ENCODE peak calls at places on chromosomes 12 and 14, in five cellular contexts. One of them, this sample, is unnamed.

GRCh38 chr14:99035712-99036593 is 236.0 kb downstream of the BCL11B start:
- DNase-seq in H1: peak
- DNase-seq in GM12878: no peak
- DNase-seq in HepG2: peak
- DNase-seq in NT2/D1: peak
- DNase-seq in this sample: peak

GRCh38 chr12:120598674-120599463 is 17.7 kb upstream of the POP5 start:
- DNase-seq in H1: no peak
- DNase-seq in NT2/D1: no peak
- DNase-seq in GM12878: no peak
- DNase-seq in HepG2: peak
- DNase-seq in this sample: no peak

GRCh38 chr12:12010277-12011031 is 60.3 kb upstream of the BCL2L14 start:
- DNase-seq in GM12878: peak
- DNase-seq in HepG2: no peak
- DNase-seq in H1: no peak
- DNase-seq in NT2/D1: no peak
- DNase-seq in this sample: peak

GRCh38 chr14:56562883-56563282 is 16.7 kb upstream of the TMEM260 start:
- DNase-seq in HepG2: no peak
- DNase-seq in GM12878: no peak
- DNase-seq in H1: no peak
- DNase-seq in NT2/D1: no peak
- DNase-seq in this sample: no peak

GRCh38 chr12:82203076-82203475 is 155.1 kb downstream of the CCDC59 start:
- DNase-seq in H1: no peak
- DNase-seq in GM12878: no peak
- DNase-seq in NT2/D1: no peak
- DNase-seq in HepG2: no peak
- DNase-seq in this sample: no peak

GRCh38 chr12:128840862-128841468 is 12.3 kb upstream of the GLT1D1 start:
- DNase-seq in GM12878: no peak
- DNase-seq in HepG2: no peak
- DNase-seq in NT2/D1: no peak
- DNase-seq in H1: no peak
- DNase-seq in this sample: no peak

GRCh38 chr12:14167005-14167628 is 185.7 kb upstream of the GRIN2B start:
- DNase-seq in HepG2: peak
- DNase-seq in NT2/D1: peak
- DNase-seq in H1: peak
- DNase-seq in GM12878: no peak
- DNase-seq in this sample: peak

GRCh38 chr12:18752280-18752920 is 14.5 kb downstream of the CAPZA3 start:
- DNase-seq in GM12878: no peak
- DNase-seq in H1: no peak
- DNase-seq in NT2/D1: peak
- DNase-seq in HepG2: no peak
- DNase-seq in this sample: no peak

GRCh38 chr14:76112889-76113611 is 38.7 kb upstream of the GPATCH2L start:
- DNase-seq in H1: peak
- DNase-seq in GM12878: no peak
- DNase-seq in HepG2: no peak
- DNase-seq in NT2/D1: no peak
- DNase-seq in this sample: no peak

GRCh38 chr14:28765907-28766504 is 581 bp upstream of the FOXG1 start:
- DNase-seq in NT2/D1: no peak
- DNase-seq in H1: peak
- DNase-seq in GM12878: no peak
- DNase-seq in HepG2: no peak
- DNase-seq in this sample: peak

GRCh38 chr12:108232565-108232964 is 103.5 kb downstream of the WSCD2 start:
- DNase-seq in GM12878: no peak
- DNase-seq in NT2/D1: no peak
- DNase-seq in HepG2: no peak
- DNase-seq in H1: no peak
- DNase-seq in this sample: no peak

GRCh38 chr12:120489018-120489417 is 6.9 kb upstream of the DYNLL1 start:
- DNase-seq in GM12878: no peak
- DNase-seq in H1: no peak
- DNase-seq in HepG2: no peak
- DNase-seq in NT2/D1: no peak
- DNase-seq in this sample: no peak

GRCh38 chr12:66647034-66647691 is 31.7 kb downstream of the GRIP1 start:
- DNase-seq in NT2/D1: no peak
- DNase-seq in GM12878: no peak
- DNase-seq in H1: no peak
- DNase-seq in HepG2: no peak
- DNase-seq in this sample: no peak

GRCh38 chr12:6538420-6539275 is 4.3 kb downstream of the GAPDH start:
- DNase-seq in NT2/D1: no peak
- DNase-seq in GM12878: no peak
- DNase-seq in HepG2: peak
- DNase-seq in H1: no peak
- DNase-seq in this sample: peak

GRCh38 chr12:62660763-62661162 is 194.1 kb downstream of the MON2 start:
- DNase-seq in GM12878: no peak
- DNase-seq in HepG2: no peak
- DNase-seq in NT2/D1: no peak
- DNase-seq in H1: no peak
- DNase-seq in this sample: no peak

GRCh38 chr12:108854055-108854452 is 3.3 kb downstream of the SSH1 start:
- DNase-seq in GM12878: peak
- DNase-seq in HepG2: peak
- DNase-seq in H1: no peak
- DNase-seq in NT2/D1: no peak
- DNase-seq in this sample: no peak

DNA sequence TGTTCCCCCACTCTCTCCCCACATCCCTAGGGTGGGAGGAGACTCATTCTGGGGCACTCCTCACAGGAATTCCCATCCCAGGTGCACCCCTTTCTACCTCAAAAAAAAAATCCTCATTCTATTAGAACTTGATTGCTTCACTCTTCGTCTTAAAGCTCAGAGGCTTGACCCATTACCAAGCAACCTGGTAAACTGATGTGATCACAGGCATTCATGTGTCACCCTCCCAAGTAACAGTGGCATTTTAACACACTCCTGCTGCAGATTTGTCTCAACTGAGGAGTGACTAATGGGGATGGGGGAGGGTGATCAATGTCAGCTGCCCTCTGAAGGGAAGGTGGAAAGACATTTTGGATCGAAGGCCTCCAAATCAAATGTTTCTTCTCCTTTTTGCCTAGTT is 78.1 kb upstream of the PTHLH start:
- DNase-seq in HepG2: no peak
- DNase-seq in NT2/D1: no peak
- DNase-seq in GM12878: no peak
- DNase-seq in H1: no peak
- DNase-seq in this sample: no peak
- TF ChIP-seq YY1 in HepG2: no peak
- TF ChIP-seq YY1 in NT2/D1: no peak
- TF ChIP-seq YY1 in GM12878: no peak
- TF ChIP-seq YY1 in H1: no peak
- TF ChIP-seq YY1 in this sample: no peak

GRCh38 chr14:93654599-93654998 is 133.7 kb downstream of the PRIMA1 start:
- DNase-seq in HepG2: no peak
- DNase-seq in NT2/D1: no peak
- DNase-seq in GM12878: no peak
- DNase-seq in H1: no peak
- DNase-seq in this sample: no peak

GRCh38 chr14:93657875-93658274 is 130.4 kb downstream of the PRIMA1 start:
- DNase-seq in HepG2: no peak
- DNase-seq in GM12878: no peak
- DNase-seq in H1: no peak
- DNase-seq in NT2/D1: no peak
- DNase-seq in this sample: no peak

GRCh38 chr14:93655078-93655750 is 133.1 kb downstream of the PRIMA1 start:
- DNase-seq in H1: peak
- DNase-seq in GM12878: peak
- DNase-seq in HepG2: peak
- DNase-seq in NT2/D1: peak
- DNase-seq in this sample: peak
- TF ChIP-seq YY1 in H1: no peak
- TF ChIP-seq YY1 in GM12878: no peak
- TF ChIP-seq YY1 in HepG2: no peak
- TF ChIP-seq YY1 in NT2/D1: no peak
- TF ChIP-seq YY1 in this sample: no peak

DNA sequence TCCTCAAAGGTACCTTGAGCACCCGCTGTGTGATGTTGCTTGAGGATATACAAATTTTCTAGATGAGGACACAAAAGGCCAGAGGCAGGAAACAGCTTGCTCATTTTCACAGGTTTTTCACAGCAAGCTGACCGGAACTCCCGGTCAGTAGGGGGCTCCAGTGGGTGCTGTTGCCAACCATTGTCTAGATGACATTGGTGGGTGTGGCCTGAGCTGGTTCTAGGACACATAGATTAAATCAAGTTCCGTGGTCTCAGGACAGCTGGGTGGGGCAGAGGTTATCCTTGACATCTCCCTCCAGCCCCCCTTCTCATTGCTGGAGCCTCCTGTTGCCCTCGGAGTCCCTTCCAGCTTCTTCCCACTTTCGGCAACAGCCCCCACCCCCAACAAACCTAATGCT is 153.6 kb upstream of the FKBP4 start:
- DNase-seq in HepG2: no peak
- DNase-seq in NT2/D1: peak
- DNase-seq in H1: peak
- DNase-seq in GM12878: no peak
- DNase-seq in this sample: no peak
- TF ChIP-seq YY1 in HepG2: no peak
- TF ChIP-seq YY1 in NT2/D1: no peak
- TF ChIP-seq YY1 in H1: no peak
- TF ChIP-seq YY1 in GM12878: no peak
- TF ChIP-seq YY1 in this sample: no peak

GRCh38 chr12:52235822-52236291 is 2.8 kb downstream of the KRT7 start:
- DNase-seq in GM12878: no peak
- DNase-seq in HepG2: no peak
- DNase-seq in NT2/D1: no peak
- DNase-seq in H1: no peak
- DNase-seq in this sample: peak

GRCh38 chr12:52236386-52237050 is 3.5 kb downstream of the KRT7 start:
- DNase-seq in NT2/D1: no peak
- DNase-seq in GM12878: no peak
- DNase-seq in H1: no peak
- DNase-seq in HepG2: no peak
- DNase-seq in this sample: peak

GRCh38 chr12:52238916-52239649 is 6.0 kb downstream of the KRT7 start:
- DNase-seq in HepG2: no peak
- DNase-seq in GM12878: no peak
- DNase-seq in NT2/D1: no peak
- DNase-seq in H1: no peak
- DNase-seq in this sample: no peak

GRCh38 chr12:52239767-52240166 is 6.7 kb downstream of the KRT7 start:
- DNase-seq in NT2/D1: no peak
- DNase-seq in HepG2: no peak
- DNase-seq in GM12878: no peak
- DNase-seq in H1: no peak
- DNase-seq in this sample: no peak

DNA sequence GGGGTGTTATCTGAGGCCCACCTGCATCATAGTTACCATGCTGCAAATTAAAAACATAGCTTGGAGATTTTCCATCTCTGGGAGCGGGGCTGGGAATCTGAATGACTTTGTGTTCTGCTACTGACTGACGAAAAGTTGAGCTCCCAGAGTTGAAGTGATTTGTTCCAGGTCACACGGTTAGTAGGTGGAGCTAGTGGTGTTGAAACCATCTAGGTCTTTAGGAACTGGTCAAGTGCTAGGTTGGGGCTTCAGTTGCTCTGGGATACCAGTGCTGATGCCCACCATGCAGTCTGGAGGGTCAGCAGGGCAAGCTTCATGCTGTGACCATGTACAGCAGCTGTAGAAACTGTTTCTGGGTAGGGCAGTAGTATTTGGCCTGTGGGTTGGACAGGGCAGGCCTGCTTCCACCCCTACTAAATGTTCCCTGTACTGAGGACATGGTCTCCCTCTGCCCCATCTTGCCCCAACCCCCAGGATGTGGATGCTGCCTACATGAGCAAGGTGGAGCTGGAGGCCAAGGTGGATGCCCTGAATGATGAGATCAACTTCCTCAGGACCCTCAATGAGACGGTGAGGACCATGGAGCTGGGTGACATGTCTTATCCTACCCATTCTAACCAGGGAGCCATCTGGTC is 5.3 kb downstream of the KRT7 start:
- DNase-seq in H1: no peak
- DNase-seq in HepG2: no peak
- DNase-seq in GM12878: no peak
- DNase-seq in NT2/D1: no peak
- DNase-seq in this sample: no peak
- TF ChIP-seq YY1 in H1: no peak
- TF ChIP-seq YY1 in HepG2: no peak
- TF ChIP-seq YY1 in GM12878: no peak
- TF ChIP-seq YY1 in NT2/D1: no peak
- TF ChIP-seq YY1 in this sample: no peak

DNA sequence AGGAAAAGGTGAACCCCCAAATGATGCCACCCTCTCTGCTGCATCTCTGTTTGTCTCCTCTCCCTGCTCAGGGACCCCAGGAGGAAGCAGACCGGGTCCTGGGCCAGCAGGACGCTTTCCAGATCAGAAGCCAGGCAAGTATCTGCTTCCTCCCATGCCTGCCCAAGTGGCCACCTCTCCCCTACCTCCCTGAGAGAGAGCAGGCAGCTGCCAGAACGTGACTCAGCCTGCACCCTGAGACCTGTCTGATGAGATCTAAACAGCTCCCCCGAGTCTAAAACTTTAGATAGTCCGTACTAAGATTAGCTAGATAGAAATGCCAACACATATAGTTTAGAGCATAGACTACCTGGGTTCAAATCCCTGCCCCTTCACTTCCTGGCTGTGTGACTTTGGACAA is 31.2 kb upstream of the OAS1 start:
- DNase-seq in H1: no peak
- DNase-seq in NT2/D1: no peak
- DNase-seq in GM12878: no peak
- DNase-seq in HepG2: no peak
- DNase-seq in this sample: no peak
- TF ChIP-seq YY1 in H1: no peak
- TF ChIP-seq YY1 in NT2/D1: no peak
- TF ChIP-seq YY1 in GM12878: no peak
- TF ChIP-seq YY1 in HepG2: no peak
- TF ChIP-seq YY1 in this sample: no peak